ENCODE peak calls at places on chromosomes 11 and 22, in seven cellular contexts. One of them, this sample, is unnamed.

GRCh38 chr11:103958475-103959215 is 77.8 kb upstream of the DDI1 start:
- DNase-seq in mammary epithelial cell: no peak
- DNase-seq in GM12865: peak; percentile 61
- DNase-seq in AG09309: no peak
- DNase-seq in astrocyte of the spinal cord: no peak
- DNase-seq in colonic mucosa: no peak
- DNase-seq in fibroblast of mammary gland: no peak
- DNase-seq in this sample: no peak

GRCh38 chr11:58576792-58577440 is 1.3 kb upstream of the LPXN start:
- DNase-seq in mammary epithelial cell: peak; percentile 35
- DNase-seq in GM12865: peak; percentile 42
- DNase-seq in AG09309: no peak
- DNase-seq in astrocyte of the spinal cord: peak; percentile 61
- DNase-seq in colonic mucosa: no peak
- DNase-seq in fibroblast of mammary gland: peak; percentile 66
- DNase-seq in this sample: no peak

GRCh38 chr11:120037111-120037510 is 100.8 kb downstream of the TRIM29 start:
- DNase-seq in mammary epithelial cell: no peak
- DNase-seq in GM12865: no peak
- DNase-seq in AG09309: no peak
- DNase-seq in astrocyte of the spinal cord: no peak
- DNase-seq in colonic mucosa: no peak
- DNase-seq in fibroblast of mammary gland: no peak
- DNase-seq in this sample: no peak

GRCh38 chr11:117705866-117706265 is 91.2 kb downstream of the DSCAML1 start:
- DNase-seq in mammary epithelial cell: no peak
- DNase-seq in GM12865: no peak
- DNase-seq in AG09309: no peak
- DNase-seq in astrocyte of the spinal cord: no peak
- DNase-seq in colonic mucosa: no peak
- DNase-seq in fibroblast of mammary gland: no peak
- DNase-seq in this sample: no peak

GRCh38 chr11:36743039-36743438 is 145.0 kb upstream of the RAG2 start:
- DNase-seq in mammary epithelial cell: no peak
- DNase-seq in GM12865: peak; percentile 63
- DNase-seq in AG09309: no peak
- DNase-seq in astrocyte of the spinal cord: no peak
- DNase-seq in colonic mucosa: no peak
- DNase-seq in fibroblast of mammary gland: no peak
- DNase-seq in this sample: peak; percentile 39

GRCh38 chr22:35938226-35938625 is 90.4 kb downstream of the RBFOX2 start:
- DNase-seq in mammary epithelial cell: no peak
- DNase-seq in GM12865: no peak
- DNase-seq in AG09309: peak; percentile 25
- DNase-seq in astrocyte of the spinal cord: no peak
- DNase-seq in colonic mucosa: no peak
- DNase-seq in fibroblast of mammary gland: peak; percentile 65
- DNase-seq in this sample: no peak

GRCh38 chr22:31829505-31829904 is 75.7 kb downstream of the DEPDC5 start:
- DNase-seq in mammary epithelial cell: peak; percentile 98
- DNase-seq in GM12865: peak; percentile 63
- DNase-seq in AG09309: peak; percentile 73
- DNase-seq in astrocyte of the spinal cord: peak; percentile 89
- DNase-seq in colonic mucosa: no peak
- DNase-seq in fibroblast of mammary gland: peak; percentile 96
- DNase-seq in this sample: peak; percentile 23

GRCh38 chr22:28917747-28918543 is 34.6 kb downstream of the ZNRF3 start:
- DNase-seq in mammary epithelial cell: no peak
- DNase-seq in GM12865: no peak
- DNase-seq in AG09309: no peak
- DNase-seq in astrocyte of the spinal cord: peak; percentile 81
- DNase-seq in colonic mucosa: peak; percentile 61
- DNase-seq in fibroblast of mammary gland: peak; percentile 26
- DNase-seq in this sample: no peak

GRCh38 chr11:106091480-106092123 is 14.1 kb downstream of the AASDHPPT start:
- DNase-seq in mammary epithelial cell: peak; percentile 69
- DNase-seq in GM12865: peak; percentile 85
- DNase-seq in AG09309: peak; percentile 41
- DNase-seq in astrocyte of the spinal cord: peak; percentile 87
- DNase-seq in colonic mucosa: no peak
- DNase-seq in fibroblast of mammary gland: peak; percentile 79
- DNase-seq in this sample: peak; percentile 60

GRCh38 chr22:36155702-36156101 is 4.9 kb downstream of the APOL3 start:
- DNase-seq in mammary epithelial cell: no peak
- DNase-seq in GM12865: no peak
- DNase-seq in AG09309: no peak
- DNase-seq in astrocyte of the spinal cord: no peak
- DNase-seq in colonic mucosa: peak; percentile 60
- DNase-seq in fibroblast of mammary gland: peak; percentile 24
- DNase-seq in this sample: no peak

GRCh38 chr11:111407652-111408051 is 28.6 kb upstream of the POU2AF1 start:
- DNase-seq in mammary epithelial cell: no peak
- DNase-seq in GM12865: no peak
- DNase-seq in AG09309: no peak
- DNase-seq in astrocyte of the spinal cord: no peak
- DNase-seq in colonic mucosa: no peak
- DNase-seq in fibroblast of mammary gland: no peak
- DNase-seq in this sample: no peak

GRCh38 chr22:35995772-35996171 is 32.9 kb downstream of the RBFOX2 start:
- DNase-seq in mammary epithelial cell: peak; percentile 18
- DNase-seq in GM12865: no peak
- DNase-seq in AG09309: peak; percentile 86
- DNase-seq in astrocyte of the spinal cord: peak; percentile 97
- DNase-seq in colonic mucosa: peak; percentile 64
- DNase-seq in fibroblast of mammary gland: peak; percentile 98
- DNase-seq in this sample: no peak

GRCh38 chr11:62922653-62923371 is 1.6 kb upstream of the CHRM1 start:
- DNase-seq in mammary epithelial cell: no peak
- DNase-seq in GM12865: peak; percentile 41
- DNase-seq in AG09309: no peak
- DNase-seq in astrocyte of the spinal cord: no peak
- DNase-seq in colonic mucosa: no peak
- DNase-seq in fibroblast of mammary gland: peak; percentile 30
- DNase-seq in this sample: peak; percentile 75

GRCh38 chr22:17810570-17811116 is 36.4 kb upstream of the BID start:
- DNase-seq in mammary epithelial cell: no peak
- DNase-seq in GM12865: no peak
- DNase-seq in AG09309: no peak
- DNase-seq in astrocyte of the spinal cord: no peak
- DNase-seq in colonic mucosa: peak; percentile 36
- DNase-seq in fibroblast of mammary gland: no peak
- DNase-seq in this sample: no peak

GRCh38 chr11:63462126-63462525 is 28.8 kb downstream of the PLAAT5 start:
- DNase-seq in mammary epithelial cell: no peak
- DNase-seq in GM12865: no peak
- DNase-seq in AG09309: no peak
- DNase-seq in astrocyte of the spinal cord: no peak
- DNase-seq in colonic mucosa: no peak
- DNase-seq in fibroblast of mammary gland: no peak
- DNase-seq in this sample: no peak

GRCh38 chr11:124724854-124725718 is 14.7 kb upstream of the NRGN start:
- DNase-seq in mammary epithelial cell: no peak
- DNase-seq in GM12865: no peak
- DNase-seq in AG09309: no peak
- DNase-seq in astrocyte of the spinal cord: no peak
- DNase-seq in colonic mucosa: peak; percentile 58
- DNase-seq in fibroblast of mammary gland: no peak
- DNase-seq in this sample: peak; percentile 56

GRCh38 chr22:36194971-36195370 is 6.6 kb downstream of the APOL4 start:
- DNase-seq in mammary epithelial cell: peak; percentile 32
- DNase-seq in GM12865: peak; percentile 56
- DNase-seq in AG09309: peak; percentile 41
- DNase-seq in astrocyte of the spinal cord: peak; percentile 70
- DNase-seq in colonic mucosa: peak; percentile 45
- DNase-seq in fibroblast of mammary gland: peak; percentile 78
- DNase-seq in this sample: peak; percentile 56

GRCh38 chr22:19784396-19785175 is 24.0 kb downstream of the TBX1 start:
- DNase-seq in mammary epithelial cell: no peak
- DNase-seq in GM12865: no peak
- DNase-seq in AG09309: no peak
- DNase-seq in astrocyte of the spinal cord: no peak
- DNase-seq in colonic mucosa: no peak
- DNase-seq in fibroblast of mammary gland: no peak
- DNase-seq in this sample: no peak

GRCh38 chr11:11956006-11956405 is 52.4 kb downstream of the DKK3 start:
- DNase-seq in mammary epithelial cell: no peak
- DNase-seq in GM12865: no peak
- DNase-seq in AG09309: no peak
- DNase-seq in astrocyte of the spinal cord: no peak
- DNase-seq in colonic mucosa: no peak
- DNase-seq in fibroblast of mammary gland: no peak
- DNase-seq in this sample: no peak

GRCh38 chr11:18065572-18065971 is 19.5 kb upstream of the TPH1 start:
- DNase-seq in mammary epithelial cell: peak; percentile 7
- DNase-seq in GM12865: no peak
- DNase-seq in AG09309: no peak
- DNase-seq in astrocyte of the spinal cord: no peak
- DNase-seq in colonic mucosa: peak; percentile 52
- DNase-seq in fibroblast of mammary gland: no peak
- DNase-seq in this sample: no peak

GRCh38 chr11:17019231-17019630 is 5.0 kb upstream of the PLEKHA7 start:
- DNase-seq in mammary epithelial cell: no peak
- DNase-seq in GM12865: no peak
- DNase-seq in AG09309: no peak
- DNase-seq in astrocyte of the spinal cord: no peak
- DNase-seq in colonic mucosa: no peak
- DNase-seq in fibroblast of mammary gland: no peak
- DNase-seq in this sample: no peak

GRCh38 chr11:121237686-121238658 is 54.6 kb upstream of the SC5D start:
- DNase-seq in mammary epithelial cell: peak; percentile 89
- DNase-seq in GM12865: peak; percentile 80
- DNase-seq in AG09309: peak; percentile 69
- DNase-seq in astrocyte of the spinal cord: peak; percentile 76
- DNase-seq in colonic mucosa: no peak
- DNase-seq in fibroblast of mammary gland: peak; percentile 60
- DNase-seq in this sample: no peak

DNA sequence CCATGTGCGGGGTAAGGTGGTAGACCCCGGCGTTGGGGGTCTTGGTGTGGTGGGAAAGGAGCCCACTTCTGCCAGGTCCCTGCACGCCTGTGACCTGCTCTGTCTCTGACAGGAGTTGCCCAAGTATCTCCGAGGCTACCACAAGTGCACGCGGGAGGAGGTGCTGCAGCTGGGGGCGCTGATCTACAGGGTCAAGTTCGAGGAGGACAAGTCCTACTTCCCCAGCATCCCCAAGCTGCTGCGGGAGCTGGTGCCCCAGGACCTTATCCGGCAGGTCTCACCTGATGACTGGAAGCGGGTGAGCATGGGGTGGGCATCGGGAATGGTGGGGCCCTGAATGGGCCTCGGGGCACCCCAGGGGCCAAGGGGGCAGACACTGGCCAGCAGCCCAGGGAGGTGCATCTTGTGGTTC is 83.0 kb downstream of the MYO7A start:
- DNase-seq in mammary epithelial cell: no peak
- DNase-seq in GM12865: no peak
- DNase-seq in AG09309: no peak
- DNase-seq in astrocyte of the spinal cord: no peak
- DNase-seq in colonic mucosa: peak; percentile 16
- DNase-seq in fibroblast of mammary gland: no peak
- DNase-seq in this sample: no peak
- TF ChIP-seq CTCF in mammary epithelial cell: no peak
- TF ChIP-seq CTCF in GM12865: no peak
- TF ChIP-seq CTCF in AG09309: no peak
- TF ChIP-seq CTCF in astrocyte of the spinal cord: no peak
- TF ChIP-seq CTCF in colonic mucosa: no peak
- TF ChIP-seq CTCF in fibroblast of mammary gland: no peak
- TF ChIP-seq CTCF in this sample: no peak

DNA sequence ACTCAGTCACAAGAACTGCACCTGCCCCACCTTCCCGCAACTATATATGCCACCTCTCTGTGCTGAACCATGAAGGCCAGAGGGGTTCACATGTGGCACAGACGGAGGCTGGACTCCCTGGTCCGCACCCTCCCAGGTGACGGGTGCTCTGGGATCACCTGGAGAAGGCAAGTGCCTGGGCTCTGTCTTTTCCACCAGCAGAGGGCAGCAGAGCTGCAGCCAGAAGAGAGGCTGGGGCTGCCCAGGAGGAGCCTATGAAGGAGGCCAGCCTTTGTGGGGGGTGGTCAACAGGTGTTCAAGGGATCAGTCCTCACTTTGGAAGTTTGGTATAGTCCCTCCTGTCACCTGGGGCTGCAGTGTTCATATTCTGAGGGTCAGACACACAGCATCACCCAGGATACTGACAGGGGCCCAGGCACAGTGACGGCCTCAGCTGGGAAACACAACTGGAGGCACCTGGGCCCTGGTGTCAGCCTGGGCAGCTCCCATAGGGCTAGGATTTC is 39.2 kb upstream of the IGLL5 start:
- DNase-seq in mammary epithelial cell: peak; percentile 28
- DNase-seq in GM12865: peak; percentile 71
- DNase-seq in AG09309: no peak
- DNase-seq in astrocyte of the spinal cord: peak; percentile 35
- DNase-seq in colonic mucosa: peak; percentile 77
- DNase-seq in fibroblast of mammary gland: peak; percentile 40
- DNase-seq in this sample: peak; percentile 31
- TF ChIP-seq CTCF in mammary epithelial cell: peak; percentile 98
- TF ChIP-seq CTCF in GM12865: peak; percentile 73
- TF ChIP-seq CTCF in AG09309: peak; percentile 97
- TF ChIP-seq CTCF in astrocyte of the spinal cord: peak; percentile 97
- TF ChIP-seq CTCF in colonic mucosa: peak; percentile 92
- TF ChIP-seq CTCF in fibroblast of mammary gland: peak; percentile 90
- TF ChIP-seq CTCF in this sample: peak; percentile 45

DNA sequence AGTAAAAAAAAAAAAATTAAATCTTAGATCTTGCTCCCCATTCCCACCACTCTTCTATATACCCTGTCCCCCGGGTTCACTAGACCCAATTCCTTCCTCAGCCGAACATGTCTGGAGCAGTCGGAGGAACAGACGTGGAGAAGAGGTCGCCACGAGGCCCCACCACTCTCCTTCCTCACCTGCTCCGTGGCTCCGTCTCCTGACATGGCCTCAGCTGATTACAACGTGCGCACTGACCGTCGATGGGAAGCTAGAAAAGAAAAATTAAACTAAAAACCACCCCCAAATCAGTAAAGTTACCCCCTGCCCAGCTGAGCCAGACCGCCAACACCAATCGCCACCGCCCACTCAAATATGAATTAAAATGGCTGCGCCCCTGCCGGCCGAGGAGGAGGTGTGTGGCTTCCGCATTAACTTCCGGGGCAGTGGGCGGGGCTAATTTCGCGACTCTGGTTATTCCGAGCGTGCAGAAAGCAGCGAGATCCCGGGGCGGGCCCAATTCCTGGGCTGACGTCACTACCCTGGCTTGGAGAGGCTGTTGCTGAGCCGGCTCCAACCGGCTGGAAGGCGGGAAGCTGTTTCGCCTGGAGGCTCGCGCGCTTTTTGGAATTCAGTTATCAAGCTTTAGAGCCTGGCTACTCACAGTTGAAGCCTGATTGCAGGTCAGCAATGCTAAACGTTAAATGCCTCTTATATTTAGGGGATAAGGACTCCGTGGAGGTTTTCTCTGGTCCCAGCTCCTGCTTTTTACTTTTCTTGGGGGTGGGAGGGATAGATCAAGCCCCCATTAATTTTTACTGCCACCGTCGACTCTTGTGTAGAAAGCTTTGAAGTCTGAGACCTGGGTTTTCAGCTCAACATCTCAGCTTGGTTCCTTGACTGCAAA is at the start of gene CSTF3:
- DNase-seq in mammary epithelial cell: peak; percentile 97
- DNase-seq in GM12865: peak; percentile 96
- DNase-seq in AG09309: peak; percentile 92
- DNase-seq in astrocyte of the spinal cord: peak; percentile 99
- DNase-seq in colonic mucosa: peak; percentile 100
- DNase-seq in fibroblast of mammary gland: peak; percentile 98
- DNase-seq in this sample: peak; percentile 87
- TF ChIP-seq CTCF in mammary epithelial cell: peak; percentile 38
- TF ChIP-seq CTCF in GM12865: peak; percentile 22
- TF ChIP-seq CTCF in AG09309: peak; percentile 47
- TF ChIP-seq CTCF in astrocyte of the spinal cord: peak; percentile 27
- TF ChIP-seq CTCF in colonic mucosa: peak; percentile 46
- TF ChIP-seq CTCF in fibroblast of mammary gland: peak; percentile 16
- TF ChIP-seq CTCF in this sample: no peak

GRCh38 chr11:2074266-2074825 is 64.8 kb downstream of the IGF2 start:
- DNase-seq in mammary epithelial cell: no peak
- DNase-seq in GM12865: no peak
- DNase-seq in AG09309: no peak
- DNase-seq in astrocyte of the spinal cord: no peak
- DNase-seq in colonic mucosa: no peak
- DNase-seq in fibroblast of mammary gland: no peak
- DNase-seq in this sample: no peak
- TF ChIP-seq CTCF in mammary epithelial cell: peak; percentile 28
- TF ChIP-seq CTCF in GM12865: peak; percentile 19
- TF ChIP-seq CTCF in AG09309: no peak
- TF ChIP-seq CTCF in astrocyte of the spinal cord: peak; percentile 24
- TF ChIP-seq CTCF in colonic mucosa: no peak
- TF ChIP-seq CTCF in fibroblast of mammary gland: peak; percentile 24
- TF ChIP-seq CTCF in this sample: peak; percentile 33

This sample was measured in GM13977.